ENCODE peak calls at places on chromosomes 3 and 15, in four cellular contexts. One of them, this sample, is unnamed.

GRCh38 chr15:85649372-85649771 is 145.4 kb downstream of the KLHL25 start:
- DNase-seq in GM12878: no peak
- DNase-seq in K562: no peak
- DNase-seq in SK-N-SH: no peak
- DNase-seq in this sample: no peak

GRCh38 chr3:11385908-11386307 is 113.7 kb downstream of the ATG7 start:
- DNase-seq in GM12878: no peak
- DNase-seq in K562: no peak
- DNase-seq in SK-N-SH: no peak
- DNase-seq in this sample: no peak

GRCh38 chr3:56997675-56998074 is 62.8 kb upstream of the SPATA12 start:
- DNase-seq in GM12878: no peak
- DNase-seq in K562: no peak
- DNase-seq in SK-N-SH: no peak
- DNase-seq in this sample: no peak

GRCh38 chr3:148087601-148088371 is 609.9 kb upstream of the AGTR1 start:
- DNase-seq in GM12878: no peak
- DNase-seq in K562: no peak
- DNase-seq in SK-N-SH: no peak
- DNase-seq in this sample: no peak

GRCh38 chr15:48811325-48811938 is 563 bp upstream of the CEP152 start:
- DNase-seq in GM12878: no peak
- DNase-seq in K562: peak; percentile 27
- DNase-seq in SK-N-SH: no peak
- DNase-seq in this sample: no peak

GRCh38 chr3:39013921-39014509 is 37.7 kb downstream of the SCN11A start:
- DNase-seq in GM12878: no peak
- DNase-seq in K562: no peak
- DNase-seq in SK-N-SH: no peak
- DNase-seq in this sample: no peak

GRCh38 chr15:90956551-90957104 is 1.9 kb downstream of the RCCD1 start:
- DNase-seq in GM12878: no peak
- DNase-seq in K562: peak; percentile 39
- DNase-seq in SK-N-SH: peak; percentile 96
- DNase-seq in this sample: no peak

GRCh38 chr3:156160653-156161052 is 40.3 kb downstream of the KCNAB1 start:
- DNase-seq in GM12878: peak; percentile 23
- DNase-seq in K562: no peak
- DNase-seq in SK-N-SH: no peak
- DNase-seq in this sample: no peak

GRCh38 chr3:31408720-31409119 is 124.0 kb upstream of the STT3B start:
- DNase-seq in GM12878: no peak
- DNase-seq in K562: no peak
- DNase-seq in SK-N-SH: no peak
- DNase-seq in this sample: no peak

GRCh38 chr15:35630985-35631384 is 85.0 kb upstream of the DPH6 start:
- DNase-seq in GM12878: no peak
- DNase-seq in K562: no peak
- DNase-seq in SK-N-SH: no peak
- DNase-seq in this sample: no peak

GRCh38 chr3:102715030-102715697 is 280.3 kb downstream of the ZPLD1 start:
- DNase-seq in GM12878: peak; percentile 20
- DNase-seq in K562: no peak
- DNase-seq in SK-N-SH: no peak
- DNase-seq in this sample: peak; percentile 23

GRCh38 chr3:102156426-102156825 is 278.4 kb upstream of the ZPLD1 start:
- DNase-seq in GM12878: no peak
- DNase-seq in K562: no peak
- DNase-seq in SK-N-SH: no peak
- DNase-seq in this sample: no peak

GRCh38 chr3:127718916-127719290 is 46.2 kb downstream of the ABTB1 start:
- DNase-seq in GM12878: no peak
- DNase-seq in K562: no peak
- DNase-seq in SK-N-SH: no peak
- DNase-seq in this sample: no peak

GRCh38 chr15:68821190-68821897 is 649 bp upstream of the ANP32A start:
- DNase-seq in GM12878: no peak
- DNase-seq in K562: peak; percentile 84
- DNase-seq in SK-N-SH: no peak
- DNase-seq in this sample: no peak

GRCh38 chr3:27681249-27681748 is 40.8 kb downstream of the EOMES start:
- DNase-seq in GM12878: peak; percentile 38
- DNase-seq in K562: peak; percentile 28
- DNase-seq in SK-N-SH: peak; percentile 64
- DNase-seq in this sample: peak; percentile 78

GRCh38 chr15:62469874-62470688 is 305.0 kb upstream of the C2CD4B start:
- DNase-seq in GM12878: no peak
- DNase-seq in K562: no peak
- DNase-seq in SK-N-SH: no peak
- DNase-seq in this sample: peak; percentile 13

GRCh38 chr15:69758810-69759410 is 306.3 kb downstream of the RPLP1 start:
- DNase-seq in GM12878: peak; percentile 56
- DNase-seq in K562: no peak
- DNase-seq in SK-N-SH: no peak
- DNase-seq in this sample: no peak

GRCh38 chr3:155737844-155738460 is 6.9 kb downstream of the PLCH1 start:
- DNase-seq in GM12878: peak; percentile 48
- DNase-seq in K562: no peak
- DNase-seq in SK-N-SH: no peak
- DNase-seq in this sample: peak; percentile 75

GRCh38 chr3:58082047-58082446 is 73.8 kb downstream of the FLNB start:
- DNase-seq in GM12878: no peak
- DNase-seq in K562: peak; percentile 36
- DNase-seq in SK-N-SH: no peak
- DNase-seq in this sample: no peak

GRCh38 chr3:37620071-37620635 is 241.5 kb upstream of the CTDSPL start:
- DNase-seq in GM12878: no peak
- DNase-seq in K562: no peak
- DNase-seq in SK-N-SH: no peak
- DNase-seq in this sample: no peak

GRCh38 chr15:51759557-51760070 is 8.2 kb downstream of the TMOD2 start:
- DNase-seq in GM12878: no peak
- DNase-seq in K562: no peak
- DNase-seq in SK-N-SH: no peak
- DNase-seq in this sample: no peak

GRCh38 chr3:149536429-149536828 is 61.9 kb downstream of the TM4SF4 start:
- DNase-seq in GM12878: no peak
- DNase-seq in K562: no peak
- DNase-seq in SK-N-SH: peak; percentile 27
- DNase-seq in this sample: no peak

GRCh38 chr15:35557544-35557943 is 11.6 kb upstream of the DPH6 start:
- DNase-seq in GM12878: no peak
- DNase-seq in K562: peak; percentile 71
- DNase-seq in SK-N-SH: no peak
- DNase-seq in this sample: peak; percentile 80

GRCh38 chr3:189903562-189904250 is 217.0 kb downstream of the P3H2 start:
- DNase-seq in GM12878: no peak
- DNase-seq in K562: no peak
- DNase-seq in SK-N-SH: no peak
- DNase-seq in this sample: no peak

GRCh38 chr3:142028174-142028833 is 121.0 kb downstream of the TFDP2 start:
- DNase-seq in GM12878: peak; percentile 71
- DNase-seq in K562: peak; percentile 57
- DNase-seq in SK-N-SH: peak; percentile 49
- DNase-seq in this sample: peak; percentile 68

GRCh38 chr3:68007621-68008226 is 353.3 kb upstream of the SUCLG2 start:
- DNase-seq in GM12878: no peak
- DNase-seq in K562: no peak
- DNase-seq in SK-N-SH: peak; percentile 21
- DNase-seq in this sample: no peak

GRCh38 chr15:78361956-78362506 is 21.9 kb downstream of the CRABP1 start:
- DNase-seq in GM12878: no peak
- DNase-seq in K562: no peak
- DNase-seq in SK-N-SH: no peak
- DNase-seq in this sample: no peak

GRCh38 chr15:34584321-34584668 is 844 bp upstream of the GOLGA8B start:
- DNase-seq in GM12878: no peak
- DNase-seq in K562: peak; percentile 18
- DNase-seq in SK-N-SH: no peak
- DNase-seq in this sample: no peak

GRCh38 chr15:99443768-99444446 is 121.9 kb upstream of the MEF2A start:
- DNase-seq in GM12878: no peak
- DNase-seq in K562: no peak
- DNase-seq in SK-N-SH: peak; percentile 9
- DNase-seq in this sample: no peak

GRCh38 chr3:34175636-34176186 is 377.3 kb downstream of the PDCD6IP start:
- DNase-seq in GM12878: no peak
- DNase-seq in K562: no peak
- DNase-seq in SK-N-SH: no peak
- DNase-seq in this sample: no peak

GRCh38 chr3:24590344-24590880 is 95.8 kb upstream of the THRB start:
- DNase-seq in GM12878: no peak
- DNase-seq in K562: no peak
- DNase-seq in SK-N-SH: no peak
- DNase-seq in this sample: no peak

GRCh38 chr3:10026084-10026890 is at the start of gene FANCD2:
- DNase-seq in GM12878: peak; percentile 60
- DNase-seq in K562: peak; percentile 86
- DNase-seq in SK-N-SH: peak; percentile 88
- DNase-seq in this sample: peak; percentile 73

GRCh38 chr15:22939652-22940061 is 40.5 kb downstream of the CYFIP1 start:
- DNase-seq in GM12878: no peak
- DNase-seq in K562: no peak
- DNase-seq in SK-N-SH: no peak
- DNase-seq in this sample: no peak

GRCh38 chr15:40093224-40093842 is 15.3 kb downstream of the BMF start:
- DNase-seq in GM12878: no peak
- DNase-seq in K562: no peak
- DNase-seq in SK-N-SH: no peak
- DNase-seq in this sample: no peak

GRCh38 chr3:171950373-171950772 is 89.0 kb upstream of the FNDC3B start:
- DNase-seq in GM12878: no peak
- DNase-seq in K562: no peak
- DNase-seq in SK-N-SH: peak; percentile 14
- DNase-seq in this sample: peak; percentile 28

GRCh38 chr3:35733276-35733675 is 94.0 kb downstream of the ARPP21 start:
- DNase-seq in GM12878: no peak
- DNase-seq in K562: no peak
- DNase-seq in SK-N-SH: no peak
- DNase-seq in this sample: no peak

GRCh38 chr3:190322604-190323240 is 476 bp upstream of the CLDN1 start:
- DNase-seq in GM12878: no peak
- DNase-seq in K562: no peak
- DNase-seq in SK-N-SH: no peak
- DNase-seq in this sample: no peak

GRCh38 chr3:41277790-41278465 is 78.6 kb downstream of the CTNNB1 start:
- DNase-seq in GM12878: no peak
- DNase-seq in K562: no peak
- DNase-seq in SK-N-SH: no peak
- DNase-seq in this sample: no peak

GRCh38 chr3:115085197-115085865 is 61.8 kb downstream of the ZBTB20 start:
- DNase-seq in GM12878: no peak
- DNase-seq in K562: no peak
- DNase-seq in SK-N-SH: no peak
- DNase-seq in this sample: no peak
- TF ChIP-seq MAX in GM12878: no peak
- TF ChIP-seq MAX in K562: no peak
- TF ChIP-seq MAX in SK-N-SH: no peak
- TF ChIP-seq MAX in this sample: no peak

GRCh38 chr15:65326109-65326508 is 21.6 kb downstream of the RNU5B-1 start:
- DNase-seq in GM12878: no peak
- DNase-seq in K562: no peak
- DNase-seq in SK-N-SH: peak; percentile 71
- DNase-seq in this sample: no peak
- TF ChIP-seq REST in GM12878: no peak
- TF ChIP-seq REST in K562: no peak
- TF ChIP-seq REST in SK-N-SH: no peak
- TF ChIP-seq REST in this sample: no peak

GRCh38 chr3:62755285-62755684 is 119.9 kb downstream of the CADPS start:
- DNase-seq in GM12878: no peak
- DNase-seq in K562: no peak
- DNase-seq in SK-N-SH: peak; percentile 23
- DNase-seq in this sample: no peak
- H3K9ac ChIP-seq in GM12878: no peak overlapping the region
- H3K9ac ChIP-seq in K562: no peak overlapping the region
- H3K9ac ChIP-seq in SK-N-SH: no peak overlapping the region
- H3K9ac ChIP-seq in this sample: no peak overlapping the region

DNA sequence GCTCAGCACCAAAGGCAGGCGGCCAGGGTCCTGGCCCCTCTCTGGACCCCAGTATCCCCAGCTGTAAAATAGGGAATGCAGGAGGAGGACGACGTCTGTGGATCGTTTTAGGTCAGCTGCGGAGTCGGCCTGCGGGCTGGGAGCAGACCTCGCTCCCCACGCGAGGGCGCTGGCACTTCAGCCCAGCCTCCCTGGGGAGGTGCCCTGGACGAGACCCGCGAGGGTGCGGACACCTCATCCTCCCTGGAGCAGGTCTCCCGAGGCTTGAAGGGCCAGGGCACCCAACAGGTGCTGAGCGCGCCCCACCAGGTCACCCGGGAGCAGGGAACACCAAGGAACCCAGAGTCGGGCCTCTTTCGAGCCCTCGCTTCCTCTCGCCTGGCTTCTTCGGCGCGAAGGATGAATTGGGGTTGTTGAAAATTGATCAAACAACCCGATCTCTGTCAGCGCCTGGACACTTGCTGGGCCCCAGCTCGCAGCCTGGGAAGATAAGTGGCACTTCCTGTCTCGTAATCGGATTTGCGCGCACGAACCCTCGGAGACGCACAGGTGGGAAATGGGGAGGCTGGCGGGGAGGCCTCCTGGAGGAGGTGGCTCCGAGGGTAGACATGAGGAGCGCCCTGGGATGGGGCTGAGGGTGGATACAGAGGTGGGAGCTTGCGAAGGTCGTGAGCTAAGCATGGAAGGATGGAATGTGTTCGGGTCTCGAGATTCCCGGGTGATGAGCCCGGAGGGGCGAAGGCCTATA is 588 bp upstream of the VIPR1 start:
- DNase-seq in GM12878: no peak
- DNase-seq in K562: peak; percentile 78
- DNase-seq in SK-N-SH: peak; percentile 85
- DNase-seq in this sample: no peak
- TF ChIP-seq MAX in GM12878: no peak
- TF ChIP-seq MAX in K562: no peak
- TF ChIP-seq MAX in SK-N-SH: no peak
- TF ChIP-seq MAX in this sample: no peak

This sample was measured in HCT116.